ENCODE peak calls at places on chromosomes 1 and 21, in eight cellular contexts. One of them, this sample, is unnamed.

GRCh38 chr21:20451051-20451450 is 547.2 kb upstream of the NCAM2 start:
- DNase-seq in psoas muscle: no peak
- DNase-seq in IMR-90: no peak
- DNase-seq in colonic mucosa: no peak
- DNase-seq in body of pancreas: no peak
- DNase-seq in lower lobe of right lung: no peak
- DNase-seq in HL-60: no peak
- DNase-seq in AG04450: no peak
- DNase-seq in this sample: no peak

GRCh38 chr1:20057886-20058420 is 12.0 kb upstream of the PLA2G5 start:
- DNase-seq in body of pancreas: no peak
- DNase-seq in psoas muscle: no peak
- DNase-seq in HL-60: no peak
- DNase-seq in colonic mucosa: no peak
- DNase-seq in lower lobe of right lung: no peak
- DNase-seq in IMR-90: no peak
- DNase-seq in AG04450: no peak
- DNase-seq in this sample: no peak

GRCh38 chr1:222794656-222795474 is 20.0 kb upstream of the DISP1 start:
- DNase-seq in colonic mucosa: no peak
- DNase-seq in lower lobe of right lung: no peak
- DNase-seq in HL-60: no peak
- DNase-seq in IMR-90: no peak
- DNase-seq in body of pancreas: peak; percentile 41
- DNase-seq in psoas muscle: no peak
- DNase-seq in AG04450: no peak
- DNase-seq in this sample: peak; percentile 61

GRCh38 chr1:246078888-246079252 is 428.2 kb downstream of the SMYD3 start:
- DNase-seq in IMR-90: no peak
- DNase-seq in lower lobe of right lung: no peak
- DNase-seq in psoas muscle: no peak
- DNase-seq in HL-60: no peak
- DNase-seq in colonic mucosa: no peak
- DNase-seq in AG04450: no peak
- DNase-seq in body of pancreas: no peak
- DNase-seq in this sample: no peak

GRCh38 chr1:212157252-212157651 is 121.7 kb downstream of the DTL start:
- DNase-seq in IMR-90: no peak
- DNase-seq in psoas muscle: no peak
- DNase-seq in lower lobe of right lung: no peak
- DNase-seq in colonic mucosa: no peak
- DNase-seq in AG04450: no peak
- DNase-seq in body of pancreas: peak; percentile 13
- DNase-seq in HL-60: no peak
- DNase-seq in this sample: peak; percentile 82

GRCh38 chr1:207830788-207831187 is 78.9 kb downstream of the CD46 start:
- DNase-seq in psoas muscle: peak; percentile 55
- DNase-seq in body of pancreas: peak; percentile 77
- DNase-seq in AG04450: no peak
- DNase-seq in lower lobe of right lung: no peak
- DNase-seq in HL-60: no peak
- DNase-seq in IMR-90: no peak
- DNase-seq in colonic mucosa: no peak
- DNase-seq in this sample: peak; percentile 43

GRCh38 chr1:145982010-145982723 is 14.2 kb downstream of the TXNIP start:
- DNase-seq in AG04450: no peak
- DNase-seq in psoas muscle: no peak
- DNase-seq in HL-60: no peak
- DNase-seq in lower lobe of right lung: no peak
- DNase-seq in IMR-90: no peak
- DNase-seq in colonic mucosa: no peak
- DNase-seq in body of pancreas: no peak
- DNase-seq in this sample: no peak

GRCh38 chr21:25313891-25314646 is 293.2 kb downstream of the MRPL39 start:
- DNase-seq in psoas muscle: no peak
- DNase-seq in colonic mucosa: no peak
- DNase-seq in HL-60: peak; percentile 11
- DNase-seq in IMR-90: peak; percentile 67
- DNase-seq in AG04450: peak; percentile 20
- DNase-seq in lower lobe of right lung: no peak
- DNase-seq in body of pancreas: no peak
- DNase-seq in this sample: no peak

GRCh38 chr1:116218922-116219321 is 107.7 kb downstream of the MAB21L3 start:
- DNase-seq in IMR-90: no peak
- DNase-seq in AG04450: no peak
- DNase-seq in psoas muscle: no peak
- DNase-seq in colonic mucosa: no peak
- DNase-seq in body of pancreas: peak; percentile 69
- DNase-seq in lower lobe of right lung: no peak
- DNase-seq in HL-60: no peak
- DNase-seq in this sample: no peak

GRCh38 chr1:107277022-107277421 is 136.2 kb downstream of the NTNG1 start:
- DNase-seq in body of pancreas: peak; percentile 23
- DNase-seq in AG04450: peak; percentile 3
- DNase-seq in lower lobe of right lung: no peak
- DNase-seq in HL-60: peak; percentile 0
- DNase-seq in psoas muscle: no peak
- DNase-seq in colonic mucosa: peak; percentile 41
- DNase-seq in IMR-90: peak; percentile 36
- DNase-seq in this sample: peak; percentile 16

GRCh38 chr1:23617019-23617418 is 57.7 kb upstream of the ID3 start:
- DNase-seq in AG04450: no peak
- DNase-seq in body of pancreas: no peak
- DNase-seq in IMR-90: no peak
- DNase-seq in HL-60: no peak
- DNase-seq in psoas muscle: no peak
- DNase-seq in colonic mucosa: no peak
- DNase-seq in lower lobe of right lung: no peak
- DNase-seq in this sample: no peak

GRCh38 chr1:23618586-23619083 is 59.3 kb upstream of the ID3 start:
- DNase-seq in AG04450: no peak
- DNase-seq in psoas muscle: no peak
- DNase-seq in HL-60: no peak
- DNase-seq in colonic mucosa: no peak
- DNase-seq in body of pancreas: no peak
- DNase-seq in lower lobe of right lung: no peak
- DNase-seq in IMR-90: no peak
- DNase-seq in this sample: no peak

GRCh38 chr1:23620605-23621004 is 61.3 kb upstream of the ID3 start:
- DNase-seq in AG04450: no peak
- DNase-seq in body of pancreas: no peak
- DNase-seq in IMR-90: no peak
- DNase-seq in HL-60: no peak
- DNase-seq in lower lobe of right lung: no peak
- DNase-seq in colonic mucosa: no peak
- DNase-seq in psoas muscle: no peak
- DNase-seq in this sample: no peak

GRCh38 chr1:23622284-23622683 is 63.0 kb upstream of the ID3 start:
- DNase-seq in colonic mucosa: no peak
- DNase-seq in body of pancreas: no peak
- DNase-seq in psoas muscle: no peak
- DNase-seq in IMR-90: no peak
- DNase-seq in lower lobe of right lung: no peak
- DNase-seq in HL-60: no peak
- DNase-seq in AG04450: no peak
- DNase-seq in this sample: no peak

DNA sequence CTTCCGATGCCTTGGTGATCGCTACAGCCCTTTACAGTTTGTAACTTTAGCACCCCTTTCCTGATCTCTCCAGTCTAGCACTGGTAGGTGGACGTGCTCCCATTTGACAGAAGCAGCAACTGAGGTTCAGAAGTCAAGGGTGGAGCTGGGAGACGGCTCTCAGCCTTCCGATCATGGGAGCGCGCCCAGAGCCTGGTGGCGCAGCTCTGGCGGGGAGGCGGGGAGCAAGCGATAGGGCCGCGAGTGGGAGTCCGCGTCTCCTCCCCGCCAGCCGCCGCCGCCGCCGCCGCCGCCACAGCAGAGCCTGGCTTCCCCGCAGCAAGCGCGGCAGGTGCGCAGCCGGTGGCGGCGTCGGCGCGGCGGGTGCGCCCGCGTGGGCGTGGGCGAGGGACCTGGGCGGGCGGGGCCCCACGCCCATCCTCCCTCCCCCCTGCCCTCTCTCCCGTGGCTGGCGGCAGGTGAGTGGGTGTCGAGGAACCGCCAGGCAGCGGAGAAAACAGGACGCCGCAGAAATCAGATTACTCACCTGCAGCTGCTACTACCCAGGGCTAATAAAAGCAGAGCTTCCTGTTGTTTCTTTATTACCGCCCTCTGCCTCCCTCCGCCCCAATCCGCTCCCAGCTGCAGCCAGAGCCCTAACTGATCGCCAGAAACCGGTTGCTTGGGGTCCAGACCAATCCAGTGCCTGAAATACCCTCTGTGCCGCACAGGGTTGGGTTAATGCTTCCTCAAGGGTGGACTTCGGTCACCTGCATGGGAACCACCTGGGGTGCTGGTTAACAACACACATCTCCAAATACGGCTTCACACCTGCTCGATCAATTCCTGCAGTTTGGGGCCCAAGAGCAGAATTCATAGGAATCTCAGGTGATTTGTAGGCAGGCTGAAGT is 60.2 kb upstream of the ID3 start:
- DNase-seq in psoas muscle: peak; percentile 38
- DNase-seq in HL-60: no peak
- DNase-seq in IMR-90: peak; percentile 13
- DNase-seq in colonic mucosa: peak; percentile 84
- DNase-seq in AG04450: no peak
- DNase-seq in body of pancreas: peak; percentile 67
- DNase-seq in lower lobe of right lung: peak; percentile 50
- DNase-seq in this sample: peak; percentile 87
- H3K4me3 ChIP-seq in psoas muscle: peak overlapping the region; percentile 51
- H3K4me3 ChIP-seq in HL-60: no peak overlapping the region
- H3K4me3 ChIP-seq in IMR-90: peak overlapping the region; percentile 34
- H3K4me3 ChIP-seq in colonic mucosa: peak overlapping the region; percentile 17
- H3K4me3 ChIP-seq in AG04450: peak overlapping the region; percentile 36
- H3K4me3 ChIP-seq in body of pancreas: no peak overlapping the region
- H3K4me3 ChIP-seq in lower lobe of right lung: peak overlapping the region; percentile 47
- H3K4me3 ChIP-seq in this sample: peak overlapping the region; percentile 54

GRCh38 chr21:43645414-43645891 is 13.8 kb downstream of the HSF2BP start:
- DNase-seq in lower lobe of right lung: no peak
- DNase-seq in colonic mucosa: peak; percentile 70
- DNase-seq in AG04450: peak; percentile 42
- DNase-seq in HL-60: peak; percentile 38
- DNase-seq in IMR-90: peak; percentile 82
- DNase-seq in psoas muscle: no peak
- DNase-seq in body of pancreas: peak; percentile 31
- DNase-seq in this sample: peak; percentile 79
- TF ChIP-seq CTCF in lower lobe of right lung: peak; percentile 53
- TF ChIP-seq CTCF in colonic mucosa: peak; percentile 37
- TF ChIP-seq CTCF in AG04450: peak; percentile 76
- TF ChIP-seq CTCF in HL-60: peak; percentile 7
- TF ChIP-seq CTCF in IMR-90: peak; percentile 88
- TF ChIP-seq CTCF in psoas muscle: peak; percentile 49
- TF ChIP-seq CTCF in body of pancreas: peak; percentile 13
- TF ChIP-seq CTCF in this sample: peak; percentile 67

GRCh38 chr1:147078606-147079399 is 93.5 kb downstream of the PRKAB2 start:
- DNase-seq in lower lobe of right lung: no peak
- DNase-seq in AG04450: no peak
- DNase-seq in HL-60: no peak
- DNase-seq in psoas muscle: no peak
- DNase-seq in body of pancreas: no peak
- DNase-seq in colonic mucosa: no peak
- DNase-seq in IMR-90: no peak
- DNase-seq in this sample: no peak

GRCh38 chr1:147077936-147078605 is 94.2 kb downstream of the PRKAB2 start:
- DNase-seq in IMR-90: no peak
- DNase-seq in psoas muscle: no peak
- DNase-seq in HL-60: no peak
- DNase-seq in lower lobe of right lung: no peak
- DNase-seq in body of pancreas: no peak
- DNase-seq in AG04450: no peak
- DNase-seq in colonic mucosa: no peak
- DNase-seq in this sample: no peak

GRCh38 chr1:147079400-147080012 is 92.8 kb downstream of the PRKAB2 start:
- DNase-seq in AG04450: no peak
- DNase-seq in psoas muscle: no peak
- DNase-seq in body of pancreas: no peak
- DNase-seq in colonic mucosa: no peak
- DNase-seq in HL-60: no peak
- DNase-seq in lower lobe of right lung: no peak
- DNase-seq in IMR-90: no peak
- DNase-seq in this sample: peak; percentile 25

GRCh38 chr1:147080671-147081394 is 91.4 kb downstream of the PRKAB2 start:
- DNase-seq in body of pancreas: no peak
- DNase-seq in colonic mucosa: no peak
- DNase-seq in AG04450: no peak
- DNase-seq in psoas muscle: no peak
- DNase-seq in lower lobe of right lung: no peak
- DNase-seq in HL-60: no peak
- DNase-seq in IMR-90: no peak
- DNase-seq in this sample: no peak

DNA sequence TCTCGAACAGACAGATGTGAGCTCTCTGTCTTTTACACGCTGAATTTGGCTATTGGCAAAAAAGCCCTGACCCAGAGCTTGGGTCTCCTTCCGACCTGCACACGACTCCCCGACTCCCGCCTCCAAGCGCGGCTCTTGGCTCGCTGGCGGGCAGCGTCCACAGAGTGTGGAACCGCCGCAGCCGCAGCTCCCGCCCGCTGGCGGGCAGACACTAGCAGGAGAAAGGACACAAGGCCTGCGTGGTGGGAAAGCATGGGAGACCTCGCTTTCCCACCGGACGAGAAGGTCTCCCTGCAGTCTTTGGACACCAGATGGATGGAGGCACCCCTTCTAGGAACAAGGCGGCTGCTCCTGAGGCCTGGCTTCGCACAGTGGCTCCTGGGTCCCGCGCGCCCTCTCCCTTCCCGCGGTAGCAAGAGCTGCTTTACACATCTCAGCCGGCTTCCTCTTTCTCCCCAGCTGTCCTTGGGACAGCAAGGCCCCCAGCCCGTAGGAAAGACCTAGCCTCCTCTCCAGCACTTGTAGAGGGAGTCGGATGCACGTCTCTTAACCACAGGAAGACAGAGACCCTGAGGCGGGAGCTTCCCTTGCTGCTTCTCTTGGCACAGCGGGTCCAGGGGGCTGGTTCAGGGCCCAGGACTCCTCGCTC is 92.1 kb downstream of the PRKAB2 start:
- DNase-seq in psoas muscle: no peak
- DNase-seq in lower lobe of right lung: no peak
- DNase-seq in HL-60: no peak
- DNase-seq in AG04450: no peak
- DNase-seq in IMR-90: no peak
- DNase-seq in colonic mucosa: no peak
- DNase-seq in body of pancreas: peak; percentile 32
- DNase-seq in this sample: no peak
- H3K4me3 ChIP-seq in psoas muscle: peak overlapping the region; percentile 28
- H3K4me3 ChIP-seq in lower lobe of right lung: peak overlapping the region; percentile 19
- H3K4me3 ChIP-seq in HL-60: no peak overlapping the region
- H3K4me3 ChIP-seq in AG04450: no peak overlapping the region
- H3K4me3 ChIP-seq in IMR-90: no peak overlapping the region
- H3K4me3 ChIP-seq in colonic mucosa: no peak overlapping the region
- H3K4me3 ChIP-seq in body of pancreas: peak overlapping the region; percentile 14
- H3K4me3 ChIP-seq in this sample: peak overlapping the region; percentile 50

DNA sequence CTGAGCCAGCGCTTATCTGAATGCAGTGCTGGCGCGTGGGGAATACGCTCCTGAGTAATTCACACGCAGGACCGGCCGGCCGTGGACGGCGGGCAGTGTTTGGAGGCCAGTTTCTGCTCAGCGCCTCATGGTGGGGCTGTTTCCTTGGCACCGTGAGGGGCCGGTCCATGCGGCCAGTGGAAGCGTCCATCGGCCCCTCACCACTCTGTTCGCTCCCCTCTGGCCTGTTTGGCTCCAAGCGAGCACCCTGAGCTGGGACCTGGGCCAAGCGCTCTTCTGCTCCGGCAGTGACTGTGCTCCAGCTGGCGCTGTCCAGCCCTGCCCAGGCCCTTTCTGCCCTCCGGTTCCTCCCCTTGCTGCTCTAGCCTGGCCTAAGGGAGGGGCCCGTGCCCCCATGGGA is 16.3 kb upstream of the PLCH2 start:
- DNase-seq in IMR-90: peak; percentile 73
- DNase-seq in colonic mucosa: no peak
- DNase-seq in AG04450: peak; percentile 2
- DNase-seq in psoas muscle: peak; percentile 45
- DNase-seq in lower lobe of right lung: no peak
- DNase-seq in body of pancreas: peak; percentile 35
- DNase-seq in HL-60: no peak
- DNase-seq in this sample: no peak
- TF ChIP-seq CTCF in IMR-90: peak; percentile 48
- TF ChIP-seq CTCF in colonic mucosa: no peak
- TF ChIP-seq CTCF in AG04450: peak; percentile 33
- TF ChIP-seq CTCF in psoas muscle: peak; percentile 33
- TF ChIP-seq CTCF in lower lobe of right lung: peak; percentile 7
- TF ChIP-seq CTCF in body of pancreas: no peak
- TF ChIP-seq CTCF in HL-60: no peak
- TF ChIP-seq CTCF in this sample: peak; percentile 18